ENCODE peak calls at places on chromosomes 1 and 21, in six cellular contexts. One of them, this sample, is unnamed.

GRCh38 chr1:151175036-151175741 is 592 bp downstream of the TMOD4 start:
- DNase-seq in transverse colon: no peak
- DNase-seq in ascending aorta: no peak
- DNase-seq in mammary epithelial cell: no peak
- DNase-seq in naive thymus-derived CD4-positive, alpha-beta T cell: no peak
- DNase-seq in upper lobe of right lung: no peak
- DNase-seq in this sample: no peak

GRCh38 chr1:76482272-76482671 is 385.0 kb upstream of the ST6GALNAC5 start:
- DNase-seq in transverse colon: no peak
- DNase-seq in ascending aorta: no peak
- DNase-seq in mammary epithelial cell: no peak
- DNase-seq in naive thymus-derived CD4-positive, alpha-beta T cell: no peak
- DNase-seq in upper lobe of right lung: no peak
- DNase-seq in this sample: no peak

GRCh38 chr1:60146884-60147283 is 73.3 kb upstream of the C1orf87 start:
- DNase-seq in transverse colon: no peak
- DNase-seq in ascending aorta: no peak
- DNase-seq in mammary epithelial cell: no peak
- DNase-seq in naive thymus-derived CD4-positive, alpha-beta T cell: no peak
- DNase-seq in upper lobe of right lung: no peak
- DNase-seq in this sample: no peak

GRCh38 chr1:233140974-233141373 is 154.6 kb downstream of the PCNX2 start:
- DNase-seq in transverse colon: no peak
- DNase-seq in ascending aorta: no peak
- DNase-seq in mammary epithelial cell: no peak
- DNase-seq in naive thymus-derived CD4-positive, alpha-beta T cell: no peak
- DNase-seq in upper lobe of right lung: no peak
- DNase-seq in this sample: no peak

GRCh38 chr1:176866011-176866410 is 298.5 kb downstream of the ASTN1 start:
- DNase-seq in transverse colon: no peak
- DNase-seq in ascending aorta: no peak
- DNase-seq in mammary epithelial cell: peak; percentile 46
- DNase-seq in naive thymus-derived CD4-positive, alpha-beta T cell: no peak
- DNase-seq in upper lobe of right lung: no peak
- DNase-seq in this sample: no peak

GRCh38 chr1:100122177-100122576 is 10.6 kb downstream of the SASS6 start:
- DNase-seq in transverse colon: no peak
- DNase-seq in ascending aorta: no peak
- DNase-seq in mammary epithelial cell: no peak
- DNase-seq in naive thymus-derived CD4-positive, alpha-beta T cell: no peak
- DNase-seq in upper lobe of right lung: no peak
- DNase-seq in this sample: no peak

GRCh38 chr1:119341372-119341947 is 27.1 kb upstream of the HAO2 start:
- DNase-seq in transverse colon: no peak
- DNase-seq in ascending aorta: no peak
- DNase-seq in mammary epithelial cell: no peak
- DNase-seq in naive thymus-derived CD4-positive, alpha-beta T cell: no peak
- DNase-seq in upper lobe of right lung: no peak
- DNase-seq in this sample: no peak

GRCh38 chr1:21628798-21629393 is 40.3 kb downstream of the RAP1GAP start:
- DNase-seq in transverse colon: no peak
- DNase-seq in ascending aorta: no peak
- DNase-seq in mammary epithelial cell: no peak
- DNase-seq in naive thymus-derived CD4-positive, alpha-beta T cell: no peak
- DNase-seq in upper lobe of right lung: no peak
- DNase-seq in this sample: no peak

GRCh38 chr1:51453010-51453409 is 66.1 kb downstream of the EPS15 start:
- DNase-seq in transverse colon: no peak
- DNase-seq in ascending aorta: no peak
- DNase-seq in mammary epithelial cell: no peak
- DNase-seq in naive thymus-derived CD4-positive, alpha-beta T cell: no peak
- DNase-seq in upper lobe of right lung: no peak
- DNase-seq in this sample: no peak

GRCh38 chr21:45950740-45951515 is 30.6 kb upstream of the COL6A1 start:
- DNase-seq in transverse colon: peak; percentile 36
- DNase-seq in ascending aorta: peak; percentile 90
- DNase-seq in mammary epithelial cell: peak; percentile 58
- DNase-seq in naive thymus-derived CD4-positive, alpha-beta T cell: no peak
- DNase-seq in upper lobe of right lung: no peak
- DNase-seq in this sample: no peak

GRCh38 chr1:63626222-63626621 is 33.0 kb downstream of the PGM1 start:
- DNase-seq in transverse colon: no peak
- DNase-seq in ascending aorta: no peak
- DNase-seq in mammary epithelial cell: no peak
- DNase-seq in naive thymus-derived CD4-positive, alpha-beta T cell: no peak
- DNase-seq in upper lobe of right lung: no peak
- DNase-seq in this sample: no peak

GRCh38 chr1:209769956-209770355 is 14.1 kb downstream of the TRAF3IP3 start:
- DNase-seq in transverse colon: no peak
- DNase-seq in ascending aorta: no peak
- DNase-seq in mammary epithelial cell: peak; percentile 19
- DNase-seq in naive thymus-derived CD4-positive, alpha-beta T cell: no peak
- DNase-seq in upper lobe of right lung: no peak
- DNase-seq in this sample: no peak

GRCh38 chr1:12059722-12060464 is 3.2 kb upstream of the TNFRSF8 start:
- DNase-seq in transverse colon: no peak
- DNase-seq in ascending aorta: no peak
- DNase-seq in mammary epithelial cell: no peak
- DNase-seq in naive thymus-derived CD4-positive, alpha-beta T cell: no peak
- DNase-seq in upper lobe of right lung: no peak
- DNase-seq in this sample: no peak

GRCh38 chr1:203074610-203075009 is 11.2 kb downstream of the MYOG start:
- DNase-seq in transverse colon: no peak
- DNase-seq in ascending aorta: no peak
- DNase-seq in mammary epithelial cell: no peak
- DNase-seq in naive thymus-derived CD4-positive, alpha-beta T cell: no peak
- DNase-seq in upper lobe of right lung: no peak
- DNase-seq in this sample: no peak

GRCh38 chr1:36386262-36387140 is 777 bp upstream of the STK40 start:
- DNase-seq in transverse colon: peak; percentile 94
- DNase-seq in ascending aorta: peak; percentile 100
- DNase-seq in mammary epithelial cell: peak; percentile 100
- DNase-seq in naive thymus-derived CD4-positive, alpha-beta T cell: peak; percentile 46
- DNase-seq in upper lobe of right lung: peak; percentile 92
- DNase-seq in this sample: peak; percentile 96

DNA sequence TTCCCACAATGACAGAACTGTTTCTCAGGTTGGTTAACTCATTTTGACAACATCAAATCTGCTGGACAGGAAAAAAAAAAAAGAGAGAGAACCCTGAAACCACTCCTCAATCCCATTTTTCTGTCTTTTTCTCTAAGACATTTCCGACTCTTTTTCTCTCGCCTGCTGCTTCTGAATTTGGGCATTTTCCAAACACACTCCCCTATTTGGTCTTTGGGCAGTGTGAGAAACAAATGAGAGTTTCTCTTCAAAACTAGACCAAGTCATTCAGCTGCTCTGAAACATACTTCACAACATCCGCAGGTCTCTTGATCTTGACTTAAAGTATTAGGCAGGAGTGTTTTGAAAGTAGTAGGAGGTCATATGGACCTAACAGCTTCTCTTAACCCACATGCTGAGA is 364.8 kb upstream of the ESRRG start:
- DNase-seq in transverse colon: no peak
- DNase-seq in ascending aorta: no peak
- DNase-seq in mammary epithelial cell: no peak
- DNase-seq in naive thymus-derived CD4-positive, alpha-beta T cell: no peak
- DNase-seq in upper lobe of right lung: no peak
- DNase-seq in this sample: no peak
- H3K27me3 ChIP-seq in transverse colon: peaks cover 3% of the 10 kb centered on the region
- H3K27me3 ChIP-seq in ascending aorta: peaks cover 3% of the 10 kb centered on the region
- H3K27me3 ChIP-seq in mammary epithelial cell: no peaks in the 10 kb centered on the region
- H3K27me3 ChIP-seq in naive thymus-derived CD4-positive, alpha-beta T cell: no peaks in the 10 kb centered on the region
- H3K27me3 ChIP-seq in upper lobe of right lung: peaks cover 17% of the 10 kb centered on the region
- H3K27me3 ChIP-seq in this sample: no peaks in the 10 kb centered on the region

GRCh38 chr1:46721806-46722205 is 2.9 kb upstream of the EFCAB14 start:
- DNase-seq in transverse colon: no peak
- DNase-seq in ascending aorta: no peak
- DNase-seq in mammary epithelial cell: no peak
- DNase-seq in naive thymus-derived CD4-positive, alpha-beta T cell: no peak
- DNase-seq in upper lobe of right lung: no peak
- DNase-seq in this sample: no peak
- H3K9me3 ChIP-seq in transverse colon: no peaks in the 10 kb centered on the region
- H3K9me3 ChIP-seq in ascending aorta: no peaks in the 10 kb centered on the region
- H3K9me3 ChIP-seq in mammary epithelial cell: no peaks in the 10 kb centered on the region
- H3K9me3 ChIP-seq in naive thymus-derived CD4-positive, alpha-beta T cell: no peaks in the 10 kb centered on the region
- H3K9me3 ChIP-seq in upper lobe of right lung: no peaks in the 10 kb centered on the region
- H3K9me3 ChIP-seq in this sample: no peaks in the 10 kb centered on the region

DNA sequence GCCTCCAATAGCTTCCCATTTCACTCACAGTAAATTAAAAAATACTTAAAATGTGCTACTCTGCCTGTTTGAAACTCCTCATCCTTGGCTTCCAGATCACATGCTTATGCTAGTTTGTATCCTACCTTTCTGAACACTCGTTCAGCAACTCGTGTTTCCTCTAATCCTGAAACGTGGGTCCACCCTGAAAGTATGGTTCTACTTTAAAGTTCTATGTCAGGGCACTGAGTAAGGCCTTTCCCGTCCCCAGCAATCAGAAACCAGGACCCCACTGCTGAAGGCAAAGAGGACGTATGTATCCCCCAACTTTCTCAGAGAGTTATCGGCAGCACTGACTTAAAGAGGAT is 419 bp upstream of the TSEN15 start:
- DNase-seq in transverse colon: no peak
- DNase-seq in ascending aorta: no peak
- DNase-seq in mammary epithelial cell: no peak
- DNase-seq in naive thymus-derived CD4-positive, alpha-beta T cell: no peak
- DNase-seq in upper lobe of right lung: no peak
- DNase-seq in this sample: no peak
- H3K4me3 ChIP-seq in transverse colon: peak overlapping the region; percentile 78
- H3K4me3 ChIP-seq in ascending aorta: peak overlapping the region; percentile 82
- H3K4me3 ChIP-seq in mammary epithelial cell: peak overlapping the region; percentile 100
- H3K4me3 ChIP-seq in naive thymus-derived CD4-positive, alpha-beta T cell: peak overlapping the region; percentile 87
- H3K4me3 ChIP-seq in upper lobe of right lung: peak overlapping the region; percentile 89
- H3K4me3 ChIP-seq in this sample: peak overlapping the region; percentile 79

GRCh38 chr1:94549706-94550105 is 8.1 kb upstream of the F3 start:
- DNase-seq in transverse colon: no peak
- DNase-seq in ascending aorta: no peak
- DNase-seq in mammary epithelial cell: peak; percentile 58
- DNase-seq in naive thymus-derived CD4-positive, alpha-beta T cell: no peak
- DNase-seq in upper lobe of right lung: no peak
- DNase-seq in this sample: no peak
- H3K27me3 ChIP-seq in transverse colon: no peaks in the 10 kb centered on the region
- H3K27me3 ChIP-seq in ascending aorta: no peaks in the 10 kb centered on the region
- H3K27me3 ChIP-seq in mammary epithelial cell: no peaks in the 10 kb centered on the region
- H3K27me3 ChIP-seq in naive thymus-derived CD4-positive, alpha-beta T cell: no peaks in the 10 kb centered on the region
- H3K27me3 ChIP-seq in upper lobe of right lung: no peaks in the 10 kb centered on the region
- H3K27me3 ChIP-seq in this sample: no peaks in the 10 kb centered on the region

GRCh38 chr1:247102381-247102780 is 1.8 kb downstream of the ZNF669 start:
- DNase-seq in transverse colon: no peak
- DNase-seq in ascending aorta: no peak
- DNase-seq in mammary epithelial cell: no peak
- DNase-seq in naive thymus-derived CD4-positive, alpha-beta T cell: no peak
- DNase-seq in upper lobe of right lung: no peak
- DNase-seq in this sample: no peak

GRCh38 chr1:247104965-247105364 is 809 bp upstream of the ZNF669 start:
- DNase-seq in transverse colon: no peak
- DNase-seq in ascending aorta: no peak
- DNase-seq in mammary epithelial cell: no peak
- DNase-seq in naive thymus-derived CD4-positive, alpha-beta T cell: no peak
- DNase-seq in upper lobe of right lung: no peak
- DNase-seq in this sample: no peak

GRCh38 chr1:247096958-247097357 is 7.2 kb downstream of the ZNF669 start:
- DNase-seq in transverse colon: no peak
- DNase-seq in ascending aorta: no peak
- DNase-seq in mammary epithelial cell: no peak
- DNase-seq in naive thymus-derived CD4-positive, alpha-beta T cell: no peak
- DNase-seq in upper lobe of right lung: no peak
- DNase-seq in this sample: no peak

GRCh38 chr1:247103777-247104591 is at the start of gene ZNF669:
- DNase-seq in transverse colon: peak; percentile 98
- DNase-seq in ascending aorta: peak; percentile 99
- DNase-seq in mammary epithelial cell: peak; percentile 92
- DNase-seq in naive thymus-derived CD4-positive, alpha-beta T cell: peak; percentile 84
- DNase-seq in upper lobe of right lung: peak; percentile 98
- DNase-seq in this sample: peak; percentile 97

DNA sequence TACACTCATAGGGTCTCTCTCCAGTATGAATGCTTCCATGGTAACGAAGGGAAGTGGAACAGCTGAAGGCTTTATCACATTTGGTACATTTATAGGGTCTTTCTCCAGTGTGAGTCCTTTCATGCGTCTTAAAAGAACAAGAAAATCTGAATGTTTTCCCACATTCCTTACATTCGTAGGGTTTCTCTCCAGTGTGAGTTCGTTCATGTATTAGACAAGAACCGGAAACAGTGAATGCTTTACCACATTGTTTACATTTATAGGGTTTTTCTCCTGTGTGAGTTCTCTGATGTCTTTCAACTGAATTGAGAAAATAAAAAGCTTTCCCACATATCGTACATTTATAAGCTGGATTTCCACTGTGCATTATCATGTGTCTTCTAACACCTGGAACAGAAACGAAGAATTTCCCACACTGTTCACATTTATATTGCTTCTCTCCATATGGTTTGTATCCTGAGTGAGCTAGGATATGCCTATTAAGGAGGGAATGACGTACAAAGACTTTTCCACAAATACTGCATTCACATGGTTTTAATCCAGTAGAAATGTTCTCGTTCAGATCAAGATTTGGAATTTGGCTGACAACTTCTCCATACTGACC is 3.4 kb downstream of the ZNF669 start:
- DNase-seq in transverse colon: no peak
- DNase-seq in ascending aorta: no peak
- DNase-seq in mammary epithelial cell: no peak
- DNase-seq in naive thymus-derived CD4-positive, alpha-beta T cell: no peak
- DNase-seq in upper lobe of right lung: no peak
- DNase-seq in this sample: no peak
- H3K9me3 ChIP-seq in transverse colon: peaks cover 14% of the 10 kb centered on the region
- H3K9me3 ChIP-seq in ascending aorta: peaks cover 5% of the 10 kb centered on the region
- H3K9me3 ChIP-seq in mammary epithelial cell: peaks cover 49% of the 10 kb centered on the region
- H3K9me3 ChIP-seq in naive thymus-derived CD4-positive, alpha-beta T cell: no peaks in the 10 kb centered on the region
- H3K9me3 ChIP-seq in upper lobe of right lung: peaks cover 46% of the 10 kb centered on the region
- H3K9me3 ChIP-seq in this sample: peaks cover 70% of the 10 kb centered on the region

GRCh38 chr1:164588388-164589341 is 29.7 kb downstream of the PBX1 start:
- DNase-seq in transverse colon: peak; percentile 59
- DNase-seq in ascending aorta: peak; percentile 79
- DNase-seq in mammary epithelial cell: no peak
- DNase-seq in naive thymus-derived CD4-positive, alpha-beta T cell: no peak
- DNase-seq in upper lobe of right lung: peak; percentile 72
- DNase-seq in this sample: no peak

GRCh38 chr1:164590592-164590991 is 31.6 kb downstream of the PBX1 start:
- DNase-seq in transverse colon: no peak
- DNase-seq in ascending aorta: no peak
- DNase-seq in mammary epithelial cell: no peak
- DNase-seq in naive thymus-derived CD4-positive, alpha-beta T cell: no peak
- DNase-seq in upper lobe of right lung: no peak
- DNase-seq in this sample: no peak

GRCh38 chr1:164589408-164589807 is 30.4 kb downstream of the PBX1 start:
- DNase-seq in transverse colon: no peak
- DNase-seq in ascending aorta: no peak
- DNase-seq in mammary epithelial cell: no peak
- DNase-seq in naive thymus-derived CD4-positive, alpha-beta T cell: no peak
- DNase-seq in upper lobe of right lung: no peak
- DNase-seq in this sample: no peak

GRCh38 chr1:164591858-164592257 is 32.9 kb downstream of the PBX1 start:
- DNase-seq in transverse colon: no peak
- DNase-seq in ascending aorta: no peak
- DNase-seq in mammary epithelial cell: no peak
- DNase-seq in naive thymus-derived CD4-positive, alpha-beta T cell: no peak
- DNase-seq in upper lobe of right lung: no peak
- DNase-seq in this sample: no peak

GRCh38 chr1:164589961-164590507 is 31.1 kb downstream of the PBX1 start:
- DNase-seq in transverse colon: no peak
- DNase-seq in ascending aorta: no peak
- DNase-seq in mammary epithelial cell: no peak
- DNase-seq in naive thymus-derived CD4-positive, alpha-beta T cell: no peak
- DNase-seq in upper lobe of right lung: no peak
- DNase-seq in this sample: no peak
- H3K4me3 ChIP-seq in transverse colon: no peak overlapping the region
- H3K4me3 ChIP-seq in ascending aorta: no peak overlapping the region
- H3K4me3 ChIP-seq in mammary epithelial cell: no peak overlapping the region
- H3K4me3 ChIP-seq in naive thymus-derived CD4-positive, alpha-beta T cell: no peak overlapping the region
- H3K4me3 ChIP-seq in upper lobe of right lung: no peak overlapping the region
- H3K4me3 ChIP-seq in this sample: no peak overlapping the region

This sample was measured in left lung.